ENCODE peak calls at places on chromosomes 12 and 14, in four cellular contexts. T is astrocyte; K is stimulated activated CD8-positive, alpha-beta memory T cell treated with anti-CD3 and anti-CD28 coated beads, Interleukin-7, amount 100 ng/mL, for 1 hour; L is NT2/D1. Q is an unnamed sample.

GRCh38 chr12:18683603-18684002 is 54.2 kb downstream of the PLCZ1 start:
- DNase-seq in L (peak; percentile 42), K (no peak), T (peak; percentile 23), Q (no peak)

GRCh38 chr14:49447725-49448124 is 138.5 kb downstream of the RPS29 start:
- DNase-seq in K (no peak), T (no peak), L (no peak), Q (no peak)

GRCh38 chr14:72097173-72097783 is 165.0 kb downstream of the RGS6 start:
- DNase-seq in T (no peak), L (no peak), K (no peak), Q (no peak)

GRCh38 chr12:82705774-82706173 is 19.1 kb downstream of the TMTC2 start:
- DNase-seq in T (no peak), K (no peak), L (no peak), Q (no peak)

GRCh38 chr14:25945746-25946145 is 652.1 kb downstream of the NOVA1 start:
- DNase-seq in K (no peak), T (no peak), L (no peak), Q (no peak)

GRCh38 chr14:98244966-98245569 is 1026.9 kb downstream of the BCL11B start:
- DNase-seq in L (no peak), T (no peak), K (no peak), Q (no peak)

GRCh38 chr14:37122919-37123639 is 49.3 kb downstream of the SLC25A21 start:
- DNase-seq in K (no peak), L (no peak), T (peak; percentile 31), Q (no peak)

GRCh38 chr12:54373619-54374554 is 9.6 kb upstream of the GPR84 start:
- DNase-seq in L (no peak), K (no peak), T (no peak), Q (no peak)

GRCh38 chr12:28209782-28210181 is 19.5 kb downstream of the CCDC91 start:
- DNase-seq in T (no peak), L (no peak), K (no peak), Q (no peak)

GRCh38 chr12:88594780-88595179 is 14.5 kb upstream of the KITLG start:
- DNase-seq in T (no peak), L (no peak), K (no peak), Q (no peak)

GRCh38 chr14:93317200-93317599 is 15.6 kb downstream of the BTBD7 start:
- DNase-seq in L (no peak), T (no peak), K (no peak), Q (no peak)

GRCh38 chr12:256958-257357 is 5.7 kb downstream of the SLC6A13 start:
- DNase-seq in T (no peak), K (no peak), L (no peak), Q (no peak)

GRCh38 chr12:52121848-52122838 is 42.6 kb downstream of the SMIM41 start:
- DNase-seq in K (peak; percentile 38), T (no peak), L (no peak), Q (peak; percentile 57)

GRCh38 chr12:5872745-5873144 is 72.3 kb downstream of the ANO2 start:
- DNase-seq in T (peak; percentile 2), L (no peak), K (no peak), Q (no peak)

GRCh38 chr12:1662761-1663439 is 28.0 kb upstream of the ADIPOR2 start:
- DNase-seq in L (peak; percentile 95), K (no peak), T (no peak), Q (no peak)

GRCh38 chr12:2834581-2835491 is at the start of gene NRIP2:
- DNase-seq in K (no peak), L (no peak), T (peak; percentile 44), Q (no peak)

GRCh38 chr12:14260011-14260993 is 105.2 kb upstream of the ATF7IP start:
- DNase-seq in K (no peak), T (peak; percentile 96), L (peak; percentile 100), Q (no peak)

GRCh38 chr12:116861331-116861730 is 19.9 kb downstream of the HRK start:
- DNase-seq in L (no peak), K (no peak), T (peak; percentile 72), Q (no peak)

GRCh38 chr12:123856681-123857080 is 94.6 kb downstream of the DNAH10 start:
- DNase-seq in K (no peak), L (no peak), T (no peak), Q (no peak)

GRCh38 chr14:53278602-53279506 is 125.7 kb upstream of the DDHD1 start:
- DNase-seq in K (no peak), T (peak; percentile 31), L (no peak), Q (no peak)

GRCh38 chr14:35112641-35113040 is 9.1 kb downstream of the PPP2R3C start:
- DNase-seq in L (peak; percentile 9), T (no peak), K (no peak), Q (no peak)

GRCh38 chr14:67514203-67514607 is 18.9 kb upstream of the PLEKHH1 start:
- DNase-seq in T (no peak), L (no peak), K (no peak), Q (no peak)

GRCh38 chr14:72261068-72261467 is 328.8 kb downstream of the RGS6 start:
- DNase-seq in K (no peak), L (no peak), T (no peak), Q (no peak)

GRCh38 chr14:36096090-36096489 is 80.4 kb downstream of the PTCSC3 start:
- DNase-seq in K (no peak), T (peak; percentile 57), L (no peak), Q (no peak)

GRCh38 chr14:26389646-26390508 is 208.0 kb downstream of the NOVA1 start:
- DNase-seq in T (peak; percentile 51), K (no peak), L (no peak), Q (no peak)

GRCh38 chr14:71753976-71754375 is 178.3 kb upstream of the RGS6 start:
- DNase-seq in T (no peak), L (no peak), K (no peak), Q (no peak)

GRCh38 chr12:52496590-52497071 is 3.6 kb upstream of the KRT6A start:
- DNase-seq in L (peak; percentile 91), T (peak; percentile 75), K (no peak), Q (no peak)

GRCh38 chr12:122318607-122319311 is 52.5 kb upstream of the VPS33A start:
- DNase-seq in L (no peak), K (no peak), T (peak; percentile 96), Q (no peak)

GRCh38 chr14:81051547-81051946 is 96.1 kb downstream of the TSHR start:
- DNase-seq in L (no peak), K (no peak), T (no peak), Q (no peak)

GRCh38 chr12:92403210-92404175 is 257.8 kb upstream of the BTG1 start:
- DNase-seq in T (no peak), K (no peak), L (no peak), Q (peak; percentile 89)

GRCh38 chr12:131087991-131088700 is 134.4 kb downstream of the ADGRD1 start:
- DNase-seq in K (no peak), T (no peak), L (no peak), Q (peak; percentile 7)

GRCh38 chr12:537772-538171 is 78.0 kb downstream of the B4GALNT3 start:
- DNase-seq in L (no peak), K (no peak), T (no peak), Q (no peak)

GRCh38 chr14:54976316-54976715 is 50.6 kb downstream of the WDHD1 start:
- DNase-seq in K (no peak), L (no peak), T (peak; percentile 87), Q (no peak)

GRCh38 chr14:24080888-24081738 is 9.8 kb downstream of the CPNE6 start:
- DNase-seq in K (peak; percentile 34), L (no peak), T (peak; percentile 8), Q (peak; percentile 72)

GRCh38 chr12:94242871-94243270 is 94.5 kb downstream of the PLXNC1 start:
- DNase-seq in K (no peak), T (no peak), L (no peak), Q (no peak)

GRCh38 chr12:107590369-107591094 is 95.1 kb upstream of the PWP1 start:
- DNase-seq in K (no peak), L (no peak), T (no peak), Q (no peak)

GRCh38 chr14:56005580-56006053 is 112.6 kb upstream of the PELI2 start:
- DNase-seq in T (peak; percentile 70), K (no peak), L (no peak), Q (no peak)

GRCh38 chr14:68634346-68634745 is 158.5 kb downstream of the ZFP36L1 start:
- DNase-seq in T (no peak), L (no peak), K (no peak), Q (no peak)